ENCODE peak calls at places on chromosomes 3 and 15, in eight cellular contexts. I is Panc1, Y is HCT116, N is SK-N-SH, S is HepG2, U is GM23338, A is GM12878, Q is K562. H is an unnamed sample.

GRCh38 chr15:72037321-72037720 is 80.6 kb downstream of the MYO9A start:
- DNase-seq in I (peak), Y (peak), N (no peak), S (peak), U (no peak), A (no peak), Q (no peak), H (no peak)

GRCh38 chr3:2810723-2811122 is 299.5 kb downstream of the IL5RA start:
- DNase-seq in I (no peak), Y (no peak), N (no peak), S (no peak), U (peak), A (no peak), Q (no peak), H (no peak)

GRCh38 chr3:141835557-141836224 is 40.8 kb upstream of the ATP1B3 start:
- DNase-seq in I (no peak), Y (no peak), N (no peak), S (no peak), U (no peak), A (no peak), Q (no peak), H (no peak)

GRCh38 chr3:146594843-146595482 is 10.2 kb downstream of the PLSCR5 start:
- DNase-seq in I (no peak), Y (peak), N (no peak), S (peak), U (peak), A (no peak), Q (peak), H (no peak)

GRCh38 chr3:61822588-61822987 is 261.2 kb downstream of the PTPRG start:
- DNase-seq in I (no peak), Y (no peak), N (no peak), S (no peak), U (no peak), A (no peak), Q (no peak), H (no peak)

GRCh38 chr15:34837246-34838016 is 42.1 kb upstream of the ACTC1 start:
- DNase-seq in I (no peak), Y (no peak), N (no peak), S (no peak), U (no peak), A (no peak), Q (peak), H (no peak)

GRCh38 chr3:138593488-138594149 is 441 bp downstream of the CEP70 start:
- DNase-seq in I (no peak), Y (no peak), N (no peak), S (peak), U (no peak), A (no peak), Q (peak), H (no peak)

GRCh38 chr15:76012021-76012551 is at the start of gene NRG4:
- DNase-seq in I (no peak), Y (peak), N (no peak), S (no peak), U (no peak), A (no peak), Q (peak), H (no peak)

GRCh38 chr3:140206196-140207040 is 271.4 kb downstream of the CLSTN2 start:
- DNase-seq in I (no peak), Y (no peak), N (peak), S (no peak), U (peak), A (no peak), Q (no peak), H (no peak)

GRCh38 chr3:123883111-123883510 is 1.0 kb downstream of the MYLK start:
- DNase-seq in I (no peak), Y (no peak), N (no peak), S (no peak), U (no peak), A (no peak), Q (no peak), H (no peak)

GRCh38 chr3:95237783-95238182 is 1174.9 kb downstream of the NSUN3 start:
- DNase-seq in I (no peak), Y (no peak), N (no peak), S (no peak), U (no peak), A (no peak), Q (no peak), H (no peak)

GRCh38 chr15:68560501-68561113 is 18.2 kb upstream of the CORO2B start:
- DNase-seq in I (no peak), Y (no peak), N (no peak), S (no peak), U (no peak), A (no peak), Q (no peak), H (no peak)

GRCh38 chr15:63973212-63974009 is 72.9 kb downstream of the DAPK2 start:
- DNase-seq in I (no peak), Y (no peak), N (no peak), S (no peak), U (no peak), A (no peak), Q (no peak), H (no peak)

GRCh38 chr3:186953011-186953487 is 22.7 kb downstream of the ST6GAL1 start:
- DNase-seq in I (no peak), Y (no peak), N (no peak), S (no peak), U (no peak), A (no peak), Q (peak), H (peak)

GRCh38 chr3:30273304-30274072 is 332.9 kb upstream of the TGFBR2 start:
- DNase-seq in I (no peak), Y (no peak), N (peak), S (no peak), U (no peak), A (no peak), Q (no peak), H (no peak)

GRCh38 chr15:59993950-59994401 is 10.1 kb upstream of the FOXB1 start:
- DNase-seq in I (no peak), Y (no peak), N (peak), S (no peak), U (peak), A (no peak), Q (peak), H (no peak)

GRCh38 chr3:24682141-24682547 is 187.5 kb upstream of the THRB start:
- DNase-seq in I (no peak), Y (no peak), N (no peak), S (no peak), U (no peak), A (no peak), Q (no peak), H (no peak)

GRCh38 chr3:47664519-47664918 is 85.9 kb upstream of the CSPG5 start:
- DNase-seq in I (no peak), Y (peak), N (peak), S (peak), U (peak), A (no peak), Q (peak), H (peak)

GRCh38 chr3:133384331-133385027 is 15.4 kb upstream of the BFSP2 start:
- DNase-seq in I (peak), Y (peak), N (peak), S (peak), U (peak), A (no peak), Q (peak), H (no peak)

GRCh38 chr3:45130476-45130875 is 15.7 kb downstream of the CDCP1 start:
- DNase-seq in I (no peak), Y (no peak), N (no peak), S (no peak), U (no peak), A (no peak), Q (no peak), H (no peak)

GRCh38 chr15:59616390-59616789 is 4.8 kb downstream of the GCNT3 start:
- DNase-seq in I (no peak), Y (no peak), N (no peak), S (peak), U (peak), A (no peak), Q (no peak), H (no peak)

GRCh38 chr15:66789029-66790025 is 87.3 kb downstream of the SMAD6 start:
- DNase-seq in I (no peak), Y (no peak), N (no peak), S (peak), U (peak), A (no peak), Q (peak), H (peak)
- TF ChIP-seq REST in I (no peak), Y (no peak), N (no peak), S (no peak), U (no peak), A (no peak), Q (no peak), H (no peak)

DNA sequence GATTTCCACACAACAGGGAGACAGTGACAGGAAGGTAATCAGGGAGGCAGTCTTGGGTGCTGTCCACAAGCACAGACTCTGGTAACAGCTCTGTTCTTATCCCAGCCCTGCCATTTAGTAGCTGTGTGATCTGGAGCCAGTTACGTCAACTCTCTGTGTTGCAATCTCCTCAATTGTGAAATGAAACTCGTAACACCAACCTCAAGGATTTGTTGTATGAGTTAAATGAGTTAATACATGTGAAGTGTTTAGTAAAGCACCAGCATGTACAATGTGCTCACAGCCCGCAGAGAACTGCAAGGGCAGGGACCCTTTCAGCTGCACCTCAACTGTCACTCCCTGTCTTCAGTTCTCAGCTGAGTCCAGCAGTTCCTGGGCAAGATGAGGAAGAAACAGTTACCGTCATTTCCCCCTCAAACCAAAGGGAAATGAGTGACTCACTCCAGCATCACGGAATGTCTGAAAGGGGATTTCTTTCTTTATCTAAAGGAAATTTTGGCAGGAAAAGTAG is 39.8 kb upstream of the MB21D2 start:
- DNase-seq in I (no peak), Y (no peak), N (no peak), S (no peak), U (no peak), A (no peak), Q (no peak), H (peak)
- TF ChIP-seq POLR2AphosphoS5 in I (no peak), Y (no peak), N (no peak), S (no peak), U (no peak), A (no peak), Q (no peak), H (peak)

GRCh38 chr3:71052725-71053124 is 530.8 kb downstream of the FOXP1 start:
- DNase-seq in I (no peak), Y (no peak), N (peak), S (no peak), U (no peak), A (no peak), Q (no peak), H (no peak)
- H3K27ac ChIP-seq in I (no peak), Y (no peak), N (peak), S (no peak), U (no peak), A (no peak), Q (no peak), H (no peak)

DNA sequence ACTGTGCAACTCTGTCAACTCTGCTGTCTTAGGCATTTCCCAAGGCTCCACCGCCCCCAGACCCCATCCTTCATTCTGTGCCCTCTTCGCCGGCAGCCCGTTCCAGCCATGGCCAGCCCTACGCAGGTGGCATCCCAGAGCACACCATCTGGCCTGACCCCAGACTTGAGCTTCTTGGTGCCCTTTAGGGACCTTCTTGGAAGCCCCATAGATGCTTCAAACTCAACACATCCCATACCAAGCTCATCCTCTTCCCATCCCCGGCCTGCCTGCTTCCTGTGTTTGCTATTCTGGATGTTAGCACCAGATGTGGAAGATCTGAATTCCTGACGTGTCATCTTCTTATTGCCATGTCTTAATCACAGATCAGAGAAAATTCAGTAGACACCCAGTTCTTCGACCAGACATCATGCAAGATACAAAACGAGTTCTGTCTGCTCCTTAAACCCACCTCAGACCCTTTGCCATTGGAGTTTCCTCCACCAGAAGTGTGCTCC is 51.9 kb downstream of the FGD5 start:
- DNase-seq in I (no peak), Y (no peak), N (no peak), S (no peak), U (no peak), A (no peak), Q (no peak), H (no peak)
- TF ChIP-seq REST in I (no peak), Y (no peak), N (no peak), S (no peak), U (no peak), A (no peak), Q (no peak), H (no peak)

GRCh38 chr3:149081772-149082171 is 4.6 kb downstream of the HLTF start:
- DNase-seq in I (no peak), Y (no peak), N (no peak), S (no peak), U (no peak), A (no peak), Q (no peak), H (no peak)
- TF ChIP-seq POLR2AphosphoS5 in I (no peak), Y (no peak), N (no peak), S (no peak), U (no peak), A (no peak), Q (no peak), H (no peak)

GRCh38 chr15:22838292-22839042 is at the start of gene NIPA2:
- DNase-seq in I (peak), Y (peak), N (peak), S (peak), U (peak), A (peak), Q (peak), H (peak)
- H3K27ac ChIP-seq in I (peak), Y (peak), N (peak), S (peak), U (peak), A (peak), Q (peak), H (peak)